ENCODE peak calls at places on chromosomes 4 and X, in ten cellular contexts. One of them, this sample, is unnamed.

GRCh38 chr4:106409901-106410889 is 41.6 kb upstream of the GIMD1 start:
- DNase-seq in suprapubic skin: no peak
- DNase-seq in lower lobe of right lung: no peak
- DNase-seq in astrocyte of the cerebellum: no peak
- DNase-seq in foreskin fibroblast: no peak
- DNase-seq in choroid plexus epithelial cell: no peak
- DNase-seq in mucosa of descending colon: no peak
- DNase-seq in right atrium auricular region: no peak
- DNase-seq in dorsolateral prefrontal cortex: no peak
- DNase-seq in adipocyte: no peak
- DNase-seq in this sample: no peak

GRCh38 chrX:53374222-53374820 is 48.1 kb downstream of the SMC1A start:
- DNase-seq in suprapubic skin: no peak
- DNase-seq in lower lobe of right lung: no peak
- DNase-seq in astrocyte of the cerebellum: no peak
- DNase-seq in foreskin fibroblast: peak
- DNase-seq in choroid plexus epithelial cell: no peak
- DNase-seq in mucosa of descending colon: no peak
- DNase-seq in right atrium auricular region: no peak
- DNase-seq in dorsolateral prefrontal cortex: no peak
- DNase-seq in adipocyte: peak
- DNase-seq in this sample: no peak

GRCh38 chrX:153245288-153245731 is 66.2 kb downstream of the MAGEA1 start:
- DNase-seq in suprapubic skin: no peak
- DNase-seq in lower lobe of right lung: no peak
- DNase-seq in astrocyte of the cerebellum: no peak
- DNase-seq in foreskin fibroblast: no peak
- DNase-seq in choroid plexus epithelial cell: peak
- DNase-seq in mucosa of descending colon: no peak
- DNase-seq in right atrium auricular region: no peak
- DNase-seq in dorsolateral prefrontal cortex: no peak
- DNase-seq in adipocyte: no peak
- DNase-seq in this sample: no peak

GRCh38 chr4:144754562-144755410 is 108.8 kb downstream of the HHIP start:
- DNase-seq in suprapubic skin: no peak
- DNase-seq in lower lobe of right lung: no peak
- DNase-seq in astrocyte of the cerebellum: peak
- DNase-seq in foreskin fibroblast: peak
- DNase-seq in choroid plexus epithelial cell: peak
- DNase-seq in mucosa of descending colon: peak
- DNase-seq in right atrium auricular region: no peak
- DNase-seq in dorsolateral prefrontal cortex: no peak
- DNase-seq in adipocyte: peak
- DNase-seq in this sample: no peak

GRCh38 chr4:142404191-142404611 is 441.9 kb downstream of the INPP4B start:
- DNase-seq in suprapubic skin: no peak
- DNase-seq in lower lobe of right lung: no peak
- DNase-seq in astrocyte of the cerebellum: no peak
- DNase-seq in foreskin fibroblast: peak
- DNase-seq in choroid plexus epithelial cell: peak
- DNase-seq in mucosa of descending colon: no peak
- DNase-seq in right atrium auricular region: no peak
- DNase-seq in dorsolateral prefrontal cortex: no peak
- DNase-seq in adipocyte: peak
- DNase-seq in this sample: no peak

GRCh38 chr4:148216866-148217814 is 225.1 kb downstream of the NR3C2 start:
- DNase-seq in suprapubic skin: no peak
- DNase-seq in lower lobe of right lung: no peak
- DNase-seq in astrocyte of the cerebellum: peak
- DNase-seq in foreskin fibroblast: no peak
- DNase-seq in choroid plexus epithelial cell: peak
- DNase-seq in mucosa of descending colon: peak
- DNase-seq in right atrium auricular region: no peak
- DNase-seq in dorsolateral prefrontal cortex: no peak
- DNase-seq in adipocyte: peak
- DNase-seq in this sample: no peak

GRCh38 chrX:9942086-9942485 is 25.1 kb upstream of the CLDN34 start:
- DNase-seq in suprapubic skin: no peak
- DNase-seq in lower lobe of right lung: no peak
- DNase-seq in astrocyte of the cerebellum: no peak
- DNase-seq in foreskin fibroblast: no peak
- DNase-seq in choroid plexus epithelial cell: no peak
- DNase-seq in mucosa of descending colon: peak
- DNase-seq in right atrium auricular region: no peak
- DNase-seq in dorsolateral prefrontal cortex: no peak
- DNase-seq in adipocyte: no peak
- DNase-seq in this sample: no peak

GRCh38 chrX:13090261-13091110 is 46.1 kb upstream of the FAM9C start:
- DNase-seq in suprapubic skin: no peak
- DNase-seq in lower lobe of right lung: no peak
- DNase-seq in astrocyte of the cerebellum: no peak
- DNase-seq in foreskin fibroblast: no peak
- DNase-seq in choroid plexus epithelial cell: peak
- DNase-seq in mucosa of descending colon: no peak
- DNase-seq in right atrium auricular region: no peak
- DNase-seq in dorsolateral prefrontal cortex: no peak
- DNase-seq in adipocyte: peak
- DNase-seq in this sample: no peak

GRCh38 chrX:26026179-26026578 is 112.0 kb upstream of the MAGEB18 start:
- DNase-seq in suprapubic skin: no peak
- DNase-seq in lower lobe of right lung: no peak
- DNase-seq in astrocyte of the cerebellum: no peak
- DNase-seq in foreskin fibroblast: no peak
- DNase-seq in choroid plexus epithelial cell: no peak
- DNase-seq in mucosa of descending colon: no peak
- DNase-seq in right atrium auricular region: no peak
- DNase-seq in dorsolateral prefrontal cortex: no peak
- DNase-seq in adipocyte: no peak
- DNase-seq in this sample: no peak

GRCh38 chr4:142040043-142040442 is 403.7 kb downstream of the IL15 start:
- DNase-seq in suprapubic skin: no peak
- DNase-seq in lower lobe of right lung: no peak
- DNase-seq in astrocyte of the cerebellum: no peak
- DNase-seq in foreskin fibroblast: no peak
- DNase-seq in choroid plexus epithelial cell: no peak
- DNase-seq in mucosa of descending colon: no peak
- DNase-seq in right atrium auricular region: no peak
- DNase-seq in dorsolateral prefrontal cortex: no peak
- DNase-seq in adipocyte: no peak
- DNase-seq in this sample: no peak

DNA sequence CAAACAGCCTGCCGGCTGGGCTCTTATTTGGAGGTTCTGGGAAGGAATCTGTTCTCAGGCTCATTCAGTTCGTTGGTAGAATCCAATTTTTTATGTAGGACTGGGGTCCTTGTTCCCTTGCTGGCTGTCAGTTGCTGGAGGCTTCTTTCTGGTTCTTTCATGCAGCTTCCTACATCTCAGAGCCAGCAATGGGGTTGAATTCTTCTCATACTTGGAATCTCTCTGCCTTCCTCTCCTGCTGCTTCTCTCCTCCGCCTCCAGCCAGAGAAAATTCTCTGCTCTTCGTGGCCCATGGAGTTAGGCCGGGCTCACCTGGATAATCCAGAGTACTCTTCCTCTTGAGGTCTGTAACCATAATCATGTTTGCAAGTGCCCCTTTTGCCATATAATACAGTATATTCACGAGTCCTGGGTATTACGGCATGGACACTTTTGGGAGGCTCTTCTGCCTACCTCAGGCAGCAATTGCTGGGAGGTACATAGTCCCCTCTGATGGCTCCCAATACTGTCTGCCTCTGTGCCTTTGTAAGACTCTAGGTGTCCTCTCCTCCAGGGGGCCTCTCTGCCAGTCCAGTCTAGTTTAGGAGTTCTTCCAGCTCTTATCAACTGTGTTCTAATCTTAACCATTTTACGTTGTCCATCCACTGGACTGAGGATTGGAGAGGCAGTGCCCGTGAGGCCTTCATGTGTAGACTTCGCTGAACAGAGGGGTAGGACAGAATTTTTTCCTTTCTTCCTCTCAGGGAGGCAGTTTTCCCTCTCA is 2.2 kb downstream of the TRMT44 start:
- DNase-seq in suprapubic skin: no peak
- DNase-seq in lower lobe of right lung: no peak
- DNase-seq in astrocyte of the cerebellum: no peak
- DNase-seq in foreskin fibroblast: no peak
- DNase-seq in choroid plexus epithelial cell: peak
- DNase-seq in mucosa of descending colon: no peak
- DNase-seq in right atrium auricular region: no peak
- DNase-seq in dorsolateral prefrontal cortex: no peak
- DNase-seq in adipocyte: peak
- DNase-seq in this sample: no peak
- H3K4me3 ChIP-seq in suprapubic skin: peak
- H3K4me3 ChIP-seq in lower lobe of right lung: peak
- H3K4me3 ChIP-seq in astrocyte of the cerebellum: peak
- H3K4me3 ChIP-seq in foreskin fibroblast: no peak
- H3K4me3 ChIP-seq in choroid plexus epithelial cell: peak
- H3K4me3 ChIP-seq in mucosa of descending colon: no peak
- H3K4me3 ChIP-seq in right atrium auricular region: no peak
- H3K4me3 ChIP-seq in dorsolateral prefrontal cortex: peak
- H3K4me3 ChIP-seq in adipocyte: peak
- H3K4me3 ChIP-seq in this sample: no peak

DNA sequence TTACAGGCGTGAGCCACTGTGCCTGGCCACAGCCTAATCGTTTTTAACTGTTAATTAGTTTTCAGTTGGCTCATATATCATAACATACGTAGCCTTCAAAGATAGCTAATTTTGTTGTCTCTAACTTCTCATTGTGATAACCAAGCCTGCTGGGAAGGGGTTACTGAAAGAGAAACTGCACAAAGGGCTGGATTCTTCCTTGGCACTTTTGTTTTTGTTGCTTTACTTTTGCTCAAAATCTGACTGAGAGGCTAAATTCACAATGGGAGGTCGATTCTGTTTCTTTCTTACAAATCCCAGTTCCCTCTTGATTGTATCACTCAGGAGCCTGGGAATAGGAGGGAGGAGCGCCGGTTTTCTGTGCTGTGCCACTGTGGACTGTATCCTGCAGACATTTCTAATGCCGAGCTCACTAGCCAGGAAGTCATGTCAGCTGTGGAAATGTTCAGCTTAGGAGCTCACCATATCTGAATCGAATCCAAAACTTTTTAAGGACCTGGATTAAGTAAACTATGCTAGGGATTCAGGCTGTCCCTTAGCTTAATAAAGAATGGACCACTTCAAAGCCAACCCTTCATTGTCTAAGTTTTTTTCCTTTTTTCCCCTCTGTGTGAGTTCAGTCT is 120.5 kb upstream of the FAT1 start:
- DNase-seq in suprapubic skin: no peak
- DNase-seq in lower lobe of right lung: no peak
- DNase-seq in astrocyte of the cerebellum: no peak
- DNase-seq in foreskin fibroblast: peak
- DNase-seq in choroid plexus epithelial cell: peak
- DNase-seq in mucosa of descending colon: peak
- DNase-seq in right atrium auricular region: peak
- DNase-seq in dorsolateral prefrontal cortex: no peak
- DNase-seq in adipocyte: peak
- DNase-seq in this sample: peak
- H3K4me3 ChIP-seq in suprapubic skin: peak
- H3K4me3 ChIP-seq in lower lobe of right lung: peak
- H3K4me3 ChIP-seq in astrocyte of the cerebellum: peak
- H3K4me3 ChIP-seq in foreskin fibroblast: peak
- H3K4me3 ChIP-seq in choroid plexus epithelial cell: peak
- H3K4me3 ChIP-seq in mucosa of descending colon: no peak
- H3K4me3 ChIP-seq in right atrium auricular region: no peak
- H3K4me3 ChIP-seq in dorsolateral prefrontal cortex: peak
- H3K4me3 ChIP-seq in adipocyte: peak
- H3K4me3 ChIP-seq in this sample: peak

GRCh38 chr4:71229477-71230257 is 109.2 kb upstream of the SLC4A4 start:
- DNase-seq in suprapubic skin: no peak
- DNase-seq in lower lobe of right lung: no peak
- DNase-seq in astrocyte of the cerebellum: peak
- DNase-seq in foreskin fibroblast: peak
- DNase-seq in choroid plexus epithelial cell: peak
- DNase-seq in mucosa of descending colon: peak
- DNase-seq in right atrium auricular region: no peak
- DNase-seq in dorsolateral prefrontal cortex: peak
- DNase-seq in adipocyte: peak
- DNase-seq in this sample: no peak
- H3K4me3 ChIP-seq in suprapubic skin: no peak
- H3K4me3 ChIP-seq in lower lobe of right lung: no peak
- H3K4me3 ChIP-seq in astrocyte of the cerebellum: no peak
- H3K4me3 ChIP-seq in foreskin fibroblast: no peak
- H3K4me3 ChIP-seq in choroid plexus epithelial cell: no peak
- H3K4me3 ChIP-seq in mucosa of descending colon: no peak
- H3K4me3 ChIP-seq in right atrium auricular region: no peak
- H3K4me3 ChIP-seq in dorsolateral prefrontal cortex: peak
- H3K4me3 ChIP-seq in adipocyte: no peak
- H3K4me3 ChIP-seq in this sample: no peak

GRCh38 chr4:23888421-23889319 is 1.2 kb downstream of the PPARGC1A start:
- DNase-seq in suprapubic skin: no peak
- DNase-seq in lower lobe of right lung: no peak
- DNase-seq in astrocyte of the cerebellum: no peak
- DNase-seq in foreskin fibroblast: peak
- DNase-seq in choroid plexus epithelial cell: peak
- DNase-seq in mucosa of descending colon: peak
- DNase-seq in right atrium auricular region: no peak
- DNase-seq in dorsolateral prefrontal cortex: no peak
- DNase-seq in adipocyte: peak
- DNase-seq in this sample: peak

GRCh38 chr4:23889814-23890269 is at the start of gene PPARGC1A:
- DNase-seq in suprapubic skin: no peak
- DNase-seq in lower lobe of right lung: peak
- DNase-seq in astrocyte of the cerebellum: no peak
- DNase-seq in foreskin fibroblast: no peak
- DNase-seq in choroid plexus epithelial cell: peak
- DNase-seq in mucosa of descending colon: peak
- DNase-seq in right atrium auricular region: peak
- DNase-seq in dorsolateral prefrontal cortex: no peak
- DNase-seq in adipocyte: peak
- DNase-seq in this sample: no peak

GRCh38 chr4:23890369-23891063 is 669 bp upstream of the PPARGC1A start:
- DNase-seq in suprapubic skin: no peak
- DNase-seq in lower lobe of right lung: no peak
- DNase-seq in astrocyte of the cerebellum: no peak
- DNase-seq in foreskin fibroblast: no peak
- DNase-seq in choroid plexus epithelial cell: peak
- DNase-seq in mucosa of descending colon: no peak
- DNase-seq in right atrium auricular region: no peak
- DNase-seq in dorsolateral prefrontal cortex: no peak
- DNase-seq in adipocyte: peak
- DNase-seq in this sample: no peak

GRCh38 chr4:23889368-23889767 is 479 bp downstream of the PPARGC1A start:
- DNase-seq in suprapubic skin: no peak
- DNase-seq in lower lobe of right lung: no peak
- DNase-seq in astrocyte of the cerebellum: no peak
- DNase-seq in foreskin fibroblast: no peak
- DNase-seq in choroid plexus epithelial cell: no peak
- DNase-seq in mucosa of descending colon: no peak
- DNase-seq in right atrium auricular region: no peak
- DNase-seq in dorsolateral prefrontal cortex: no peak
- DNase-seq in adipocyte: peak
- DNase-seq in this sample: no peak

DNA sequence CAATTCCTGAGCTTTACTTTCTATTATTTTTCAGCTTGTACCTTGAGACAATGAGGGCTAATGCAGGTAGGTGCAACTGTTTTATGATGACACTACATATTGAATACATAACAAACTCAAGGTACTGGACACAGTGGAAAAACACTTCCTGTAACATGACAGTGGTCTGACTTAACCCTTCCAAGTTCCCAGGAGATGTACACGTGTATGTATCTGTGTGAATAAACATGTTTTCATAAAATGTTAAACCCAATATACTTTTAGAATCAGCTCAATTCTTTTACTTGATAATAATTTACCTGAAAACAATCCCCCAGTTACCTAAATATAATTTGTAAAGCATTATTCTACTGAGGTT is 1.2 kb upstream of the PPARGC1A start:
- DNase-seq in suprapubic skin: no peak
- DNase-seq in lower lobe of right lung: no peak
- DNase-seq in astrocyte of the cerebellum: no peak
- DNase-seq in foreskin fibroblast: no peak
- DNase-seq in choroid plexus epithelial cell: no peak
- DNase-seq in mucosa of descending colon: no peak
- DNase-seq in right atrium auricular region: no peak
- DNase-seq in dorsolateral prefrontal cortex: no peak
- DNase-seq in adipocyte: no peak
- DNase-seq in this sample: no peak
- H3K4me3 ChIP-seq in suprapubic skin: peak
- H3K4me3 ChIP-seq in lower lobe of right lung: peak
- H3K4me3 ChIP-seq in astrocyte of the cerebellum: no peak
- H3K4me3 ChIP-seq in foreskin fibroblast: no peak
- H3K4me3 ChIP-seq in choroid plexus epithelial cell: no peak
- H3K4me3 ChIP-seq in mucosa of descending colon: no peak
- H3K4me3 ChIP-seq in right atrium auricular region: peak
- H3K4me3 ChIP-seq in dorsolateral prefrontal cortex: peak
- H3K4me3 ChIP-seq in adipocyte: peak
- H3K4me3 ChIP-seq in this sample: no peak